ENCODE peak calls at places on chromosomes 5 and 9, in seven cellular contexts. L is brain microvascular endothelial cell, W is ovary, F is A549, I is neuronal stem cell, H is H9, S is adrenal gland. N is an unnamed sample.

GRCh38 chr5:138082033-138082432 is 1.8 kb upstream of the WNT8A start:
- DNase-seq in L (no peak), W (no peak), F (no peak), I (no peak), H (peak), S (no peak), N (no peak)

GRCh38 chr5:95734156-95734555 is 3.0 kb downstream of the RHOBTB3 start:
- DNase-seq in L (no peak), W (no peak), F (no peak), I (no peak), H (no peak), S (no peak), N (no peak)

GRCh38 chr5:164555809-164556208 is 1050.4 kb downstream of the MAT2B start:
- DNase-seq in L (no peak), W (no peak), F (no peak), I (no peak), H (no peak), S (no peak), N (no peak)

GRCh38 chr9:119509291-119509905 is 140.2 kb upstream of the BRINP1 start:
- DNase-seq in L (no peak), W (no peak), F (no peak), I (no peak), H (no peak), S (no peak), N (peak)

GRCh38 chr5:74063821-74064598 is 438.0 kb downstream of the ARHGEF28 start:
- DNase-seq in L (peak), W (no peak), F (peak), I (no peak), H (no peak), S (no peak), N (peak)

GRCh38 chr9:70580593-70581195 is 166.2 kb upstream of the KLF9 start:
- DNase-seq in L (no peak), W (no peak), F (no peak), I (no peak), H (no peak), S (no peak), N (no peak)

GRCh38 chr5:1255081-1255561 is 29.9 kb downstream of the SLC6A18 start:
- DNase-seq in L (no peak), W (no peak), F (no peak), I (no peak), H (no peak), S (no peak), N (no peak)

GRCh38 chr9:126956929-126957686 is 42.5 kb downstream of the RALGPS1 start:
- DNase-seq in L (peak), W (no peak), F (peak), I (peak), H (no peak), S (no peak), N (peak)

GRCh38 chr5:115330868-115331267 is 34.4 kb upstream of the CCDC112 start:
- DNase-seq in L (no peak), W (no peak), F (no peak), I (no peak), H (no peak), S (no peak), N (no peak)

GRCh38 chr5:152349683-152350526 is 55.2 kb downstream of the NMUR2 start:
- DNase-seq in L (peak), W (peak), F (peak), I (peak), H (peak), S (peak), N (no peak)

GRCh38 chr5:9599391-9599790 is 30.8 kb downstream of the TAS2R1 start:
- DNase-seq in L (no peak), W (no peak), F (no peak), I (no peak), H (no peak), S (no peak), N (no peak)

GRCh38 chr9:89920131-89920530 is 315.3 kb downstream of the GADD45G start:
- DNase-seq in L (no peak), W (no peak), F (no peak), I (no peak), H (peak), S (no peak), N (no peak)

GRCh38 chr5:43305948-43306563 is 7.2 kb downstream of the HMGCS1 start:
- DNase-seq in L (peak), W (no peak), F (peak), I (no peak), H (no peak), S (peak), N (no peak)

GRCh38 chr9:10268500-10269485 is 344.0 kb downstream of the PTPRD start:
- DNase-seq in L (peak), W (no peak), F (peak), I (peak), H (peak), S (peak), N (no peak)

GRCh38 chr5:133938039-133938821 is 30.2 kb downstream of the C5orf15 start:
- DNase-seq in L (no peak), W (no peak), F (no peak), I (no peak), H (no peak), S (no peak), N (no peak)

GRCh38 chr5:103498211-103498610 is 64.4 kb downstream of the NUDT12 start:
- DNase-seq in L (no peak), W (no peak), F (no peak), I (no peak), H (no peak), S (no peak), N (no peak)

GRCh38 chr9:116549061-116549664 is 137.9 kb upstream of the TRIM32 start:
- DNase-seq in L (peak), W (peak), F (peak), I (no peak), H (no peak), S (peak), N (peak)

GRCh38 chr9:89022071-89022721 is 30.9 kb downstream of the S1PR3 start:
- DNase-seq in L (peak), W (peak), F (no peak), I (no peak), H (no peak), S (peak), N (peak)

GRCh38 chr9:101462558-101462957 is 27.0 kb upstream of the ALDOB start:
- DNase-seq in L (peak), W (no peak), F (no peak), I (no peak), H (peak), S (peak), N (no peak)

GRCh38 chr5:1359713-1360112 is 14.8 kb upstream of the CLPTM1L start:
- DNase-seq in L (no peak), W (no peak), F (no peak), I (no peak), H (no peak), S (no peak), N (no peak)

GRCh38 chr5:166172597-166172996 is 2118.8 kb upstream of the WWC1 start:
- DNase-seq in L (no peak), W (no peak), F (no peak), I (no peak), H (no peak), S (no peak), N (no peak)

GRCh38 chr5:148146487-148146886 is 21.9 kb upstream of the SPINK14 start:
- DNase-seq in L (no peak), W (no peak), F (no peak), I (no peak), H (no peak), S (no peak), N (no peak)

GRCh38 chr9:72954431-72955420 is 1.9 kb upstream of the ALDH1A1 start:
- DNase-seq in L (no peak), W (peak), F (peak), I (no peak), H (no peak), S (no peak), N (no peak)

GRCh38 chr5:166551384-166551783 is 1740.1 kb upstream of the WWC1 start:
- DNase-seq in L (no peak), W (no peak), F (no peak), I (no peak), H (no peak), S (no peak), N (no peak)

GRCh38 chr9:34550016-34550680 is 27.4 kb upstream of the ENHO start:
- DNase-seq in L (no peak), W (no peak), F (no peak), I (no peak), H (no peak), S (no peak), N (no peak)

GRCh38 chr5:172299916-172300439 is 16.4 kb upstream of the UBTD2 start:
- DNase-seq in L (peak), W (no peak), F (no peak), I (no peak), H (no peak), S (peak), N (no peak)

GRCh38 chr5:136840601-136841000 is 475.3 kb upstream of the TRPC7 start:
- DNase-seq in L (no peak), W (no peak), F (no peak), I (no peak), H (no peak), S (no peak), N (no peak)

GRCh38 chr5:86126202-86126601 is 491.5 kb upstream of the COX7C start:
- DNase-seq in L (no peak), W (no peak), F (no peak), I (no peak), H (no peak), S (no peak), N (no peak)

GRCh38 chr9:137793196-137793841 is 84.3 kb upstream of the CACNA1B start:
- DNase-seq in L (no peak), W (no peak), F (no peak), I (no peak), H (no peak), S (no peak), N (no peak)

GRCh38 chr5:2755811-2756210 is 4.3 kb upstream of the IRX2 start:
- DNase-seq in L (no peak), W (no peak), F (no peak), I (no peak), H (no peak), S (no peak), N (no peak)

GRCh38 chr9:126763130-126763764 is 41.6 kb upstream of the ZBTB43 start:
- DNase-seq in L (no peak), W (no peak), F (peak), I (no peak), H (peak), S (no peak), N (no peak)

GRCh38 chr5:34455096-34455495 is 201.0 kb upstream of the RAI14 start:
- DNase-seq in L (no peak), W (no peak), F (no peak), I (no peak), H (no peak), S (no peak), N (no peak)

GRCh38 chr5:104763163-104763562 is 1200.6 kb upstream of the NUDT12 start:
- DNase-seq in L (no peak), W (no peak), F (no peak), I (no peak), H (no peak), S (no peak), N (no peak)

GRCh38 chr9:136109351-136110081 is 9.2 kb downstream of the TMEM250 start:
- DNase-seq in L (peak), W (peak), F (peak), I (no peak), H (peak), S (peak), N (peak)
- H3K27ac ChIP-seq in L (no peak), W (peak), F (peak), I (peak), H (no peak), S (peak), N (peak)

GRCh38 chr9:35682083-35682482 is 7.6 kb downstream of the TPM2 start:
- DNase-seq in L (no peak), W (peak), F (no peak), I (no peak), H (no peak), S (no peak), N (no peak)
- H3K27ac ChIP-seq in L (no peak), W (no peak), F (no peak), I (no peak), H (no peak), S (no peak), N (no peak)

GRCh38 chr9:78930281-78930680 is 633.4 kb downstream of the PSAT1 start:
- DNase-seq in L (no peak), W (no peak), F (no peak), I (no peak), H (no peak), S (no peak), N (no peak)

GRCh38 chr9:78934880-78935279 is 636.9 kb upstream of the TLE4 start:
- DNase-seq in L (no peak), W (no peak), F (no peak), I (no peak), H (no peak), S (no peak), N (no peak)

GRCh38 chr9:78927099-78927940 is 630.4 kb downstream of the PSAT1 start:
- DNase-seq in L (no peak), W (no peak), F (no peak), I (no peak), H (no peak), S (no peak), N (no peak)

GRCh38 chr9:78938821-78939220 is 632.9 kb upstream of the TLE4 start:
- DNase-seq in L (no peak), W (no peak), F (no peak), I (no peak), H (no peak), S (no peak), N (no peak)

DNA sequence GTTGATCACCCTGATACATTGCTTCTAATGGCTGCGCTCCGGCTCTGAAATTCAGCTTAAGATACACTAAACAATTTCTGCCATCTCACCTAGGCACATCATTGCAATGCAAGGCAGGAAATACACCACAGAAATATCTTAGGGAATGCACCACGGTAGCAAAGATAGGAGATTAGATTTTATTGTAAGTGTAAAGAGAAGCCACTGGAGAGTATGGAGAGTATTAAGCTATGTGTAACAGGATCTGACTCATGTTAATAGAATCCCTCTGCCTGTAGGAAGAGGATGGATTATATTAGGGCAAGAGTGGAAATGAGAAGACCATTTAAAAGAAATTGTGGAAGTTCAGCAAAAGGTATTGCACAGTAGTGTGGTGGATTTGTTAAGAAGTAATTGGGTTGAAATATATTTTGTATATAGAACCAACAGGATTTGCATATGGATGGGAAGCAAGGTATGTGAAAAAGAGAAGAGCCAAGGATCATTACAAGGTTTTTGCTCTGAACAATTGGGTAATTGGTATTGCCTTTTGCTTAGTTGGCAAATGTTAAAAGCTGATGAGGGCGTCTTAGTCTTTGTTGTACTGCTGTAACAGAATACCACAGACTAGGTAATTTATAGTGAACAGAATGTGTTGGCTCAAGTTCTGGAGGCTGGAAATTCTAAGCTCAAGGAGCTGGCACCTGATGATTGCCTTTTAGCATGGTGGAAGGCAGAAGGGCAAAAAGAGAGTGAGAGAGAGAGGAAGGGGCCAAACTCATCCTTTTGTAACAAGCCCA is 636.1 kb downstream of the PSAT1 start:
- DNase-seq in L (peak), W (no peak), F (peak), I (no peak), H (no peak), S (no peak), N (no peak)
- H3K27ac ChIP-seq in L (peak), W (no peak), F (peak), I (no peak), H (no peak), S (no peak), N (peak)

DNA sequence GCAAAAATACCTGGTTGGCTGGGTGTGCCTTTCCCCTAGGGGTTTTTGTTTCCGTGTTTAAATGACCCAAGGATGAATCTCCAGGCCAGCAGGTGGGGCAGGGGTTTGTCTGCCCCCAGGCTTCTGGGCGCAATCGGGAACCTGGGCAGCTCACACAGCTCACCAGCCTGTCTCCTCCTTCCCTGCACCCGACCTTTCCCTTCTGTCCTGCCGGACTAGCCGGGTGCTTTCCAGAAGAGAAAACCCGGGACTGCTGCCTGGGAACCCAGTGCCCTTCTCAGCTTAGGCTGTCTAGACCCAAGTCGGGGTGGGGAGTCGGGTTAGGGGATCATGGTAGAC is 84.3 kb downstream of the DAB2IP start:
- DNase-seq in L (no peak), W (no peak), F (peak), I (no peak), H (peak), S (no peak), N (no peak)
- H3K27ac ChIP-seq in L (peak), W (peak), F (peak), I (no peak), H (no peak), S (peak), N (peak)

N was measured in epithelial cell of prostate.